ENCODE peak calls at places on chromosomes 1 and 21, in six cellular contexts. G, R, M, P, Q and X are unnamed samples.

GRCh38 chr1:32719681-32720275 is 17.2 kb upstream of the SYNC start:
- DNase-seq in G (no peak), R (no peak), M (no peak), P (no peak), Q (no peak), X (no peak)

GRCh38 chr1:8985915-8986813 is 40.1 kb downstream of the SLC2A7 start:
- DNase-seq in G (no peak), R (peak; percentile 98), M (no peak), P (no peak), Q (peak; percentile 72), X (peak; percentile 92)

GRCh38 chr21:27132270-27132669 is 165.4 kb upstream of the ADAMTS5 start:
- DNase-seq in G (no peak), R (peak; percentile 41), M (no peak), P (no peak), Q (no peak), X (no peak)

GRCh38 chr1:202831906-202832305 is 21.2 kb downstream of the PCAT6 start:
- DNase-seq in G (no peak), R (no peak), M (no peak), P (no peak), Q (no peak), X (no peak)

GRCh38 chr1:17187065-17187464 is 17.9 kb upstream of the PADI1 start:
- DNase-seq in G (no peak), R (no peak), M (no peak), P (no peak), Q (no peak), X (no peak)

GRCh38 chr1:187032982-187033705 is 204.4 kb downstream of the PLA2G4A start:
- DNase-seq in G (no peak), R (no peak), M (no peak), P (no peak), Q (no peak), X (no peak)

GRCh38 chr1:7149080-7149838 is 364.0 kb downstream of the CAMTA1 start:
- DNase-seq in G (no peak), R (peak; percentile 27), M (no peak), P (peak; percentile 51), Q (peak; percentile 42), X (no peak)

GRCh38 chr1:150567717-150568561 is 11.5 kb downstream of the MCL1 start:
- DNase-seq in G (peak; percentile 57), R (peak; percentile 99), M (no peak), P (peak; percentile 91), Q (peak; percentile 94), X (peak; percentile 93)

GRCh38 chr1:25906644-25907300 is 553 bp upstream of the STMN1 start:
- DNase-seq in G (peak; percentile 74), R (no peak), M (peak; percentile 19), P (peak; percentile 33), Q (no peak), X (peak; percentile 44)

GRCh38 chr1:111904478-111905218 is 84.8 kb downstream of the KCND3 start:
- DNase-seq in G (peak; percentile 89), R (no peak), M (no peak), P (peak; percentile 38), Q (no peak), X (no peak)

GRCh38 chr21:43208561-43209332 is 39.9 kb downstream of the CRYAA start:
- DNase-seq in G (no peak), R (no peak), M (no peak), P (peak; percentile 11), Q (peak; percentile 8), X (peak; percentile 35)

GRCh38 chr1:212686069-212686468 is 13.6 kb downstream of the BATF3 start:
- DNase-seq in G (no peak), R (no peak), M (no peak), P (no peak), Q (no peak), X (no peak)

GRCh38 chr1:209416009-209416408 is 167.5 kb upstream of the CAMK1G start:
- DNase-seq in G (no peak), R (peak; percentile 29), M (no peak), P (no peak), Q (no peak), X (peak; percentile 90)

GRCh38 chr1:228141082-228141870 is 1.2 kb downstream of the GUK1 start:
- DNase-seq in G (no peak), R (peak; percentile 67), M (peak; percentile 26), P (no peak), Q (peak; percentile 59), X (peak; percentile 79)

GRCh38 chr1:116001739-116002487 is 25.6 kb downstream of the SLC22A15 start:
- DNase-seq in G (no peak), R (peak; percentile 16), M (no peak), P (no peak), Q (peak; percentile 60), X (no peak)

GRCh38 chr1:48726557-48726956 is 50.1 kb downstream of the BEND5 start:
- DNase-seq in G (no peak), R (no peak), M (no peak), P (no peak), Q (no peak), X (no peak)

GRCh38 chr1:164380893-164381292 is 178.1 kb upstream of the PBX1 start:
- DNase-seq in G (no peak), R (peak; percentile 19), M (no peak), P (no peak), Q (no peak), X (no peak)

GRCh38 chr1:116694524-116694923 is 27.0 kb upstream of the IGSF3 start:
- DNase-seq in G (no peak), R (no peak), M (no peak), P (no peak), Q (no peak), X (peak; percentile 36)

GRCh38 chr1:228278432-228278941 is 70.6 kb downstream of the OBSCN start:
- DNase-seq in G (no peak), R (no peak), M (no peak), P (no peak), Q (no peak), X (no peak)

GRCh38 chr1:165883056-165883455 is 55.6 kb downstream of the UCK2 start:
- DNase-seq in G (no peak), R (peak; percentile 61), M (no peak), P (no peak), Q (no peak), X (no peak)

GRCh38 chr1:98325646-98326441 is 335.7 kb upstream of the SNX7 start:
- DNase-seq in G (no peak), R (peak; percentile 97), M (no peak), P (no peak), Q (peak; percentile 48), X (no peak)

GRCh38 chr1:5979536-5980313 is 12.5 kb downstream of the NPHP4 start:
- DNase-seq in G (no peak), R (no peak), M (no peak), P (no peak), Q (no peak), X (no peak)

GRCh38 chr1:100184536-100184935 is 6.5 kb upstream of the LRRC39 start:
- DNase-seq in G (no peak), R (no peak), M (no peak), P (no peak), Q (no peak), X (no peak)

GRCh38 chr1:75796376-75797272 is at the start of gene MSH4:
- DNase-seq in G (no peak), R (no peak), M (no peak), P (no peak), Q (no peak), X (no peak)

GRCh38 chr1:230268371-230269170 is 157.6 kb downstream of the PGBD5 start:
- DNase-seq in G (peak; percentile 34), R (peak; percentile 65), M (no peak), P (no peak), Q (peak; percentile 50), X (no peak)

GRCh38 chr1:62131093-62131725 is 63.4 kb upstream of the L1TD1 start:
- DNase-seq in G (peak; percentile 41), R (peak; percentile 58), M (peak; percentile 61), P (peak; percentile 64), Q (peak; percentile 33), X (no peak)

GRCh38 chr1:9687120-9687875 is 35.8 kb downstream of the PIK3CD start:
- DNase-seq in G (peak; percentile 82), R (peak; percentile 96), M (peak; percentile 79), P (peak; percentile 80), Q (peak; percentile 51), X (no peak)

GRCh38 chr1:43527111-43527878 is 3.4 kb upstream of the PTPRF start:
- DNase-seq in G (no peak), R (no peak), M (no peak), P (no peak), Q (no peak), X (no peak)

GRCh38 chr21:41817877-41818855 is 51.3 kb upstream of the RIPK4 start:
- DNase-seq in G (no peak), R (no peak), M (no peak), P (no peak), Q (no peak), X (no peak)

GRCh38 chr1:153260473-153260979 is 1.0 kb downstream of the LORICRIN start:
- DNase-seq in G (peak; percentile 62), R (no peak), M (no peak), P (no peak), Q (no peak), X (no peak)

GRCh38 chr1:114072246-114072645 is 81.4 kb downstream of the SYT6 start:
- DNase-seq in G (no peak), R (no peak), M (no peak), P (no peak), Q (no peak), X (no peak)

GRCh38 chr1:91559046-91559750 is 58.5 kb downstream of the CDC7 start:
- DNase-seq in G (no peak), R (no peak), M (no peak), P (no peak), Q (no peak), X (no peak)

GRCh38 chr21:42526379-42526727 is 12.7 kb downstream of the SLC37A1 start:
- DNase-seq in G (no peak), R (no peak), M (no peak), P (no peak), Q (peak; percentile 47), X (no peak)

GRCh38 chr1:20192364-20192763 is 6.0 kb upstream of the PLA2G2C start:
- DNase-seq in G (no peak), R (no peak), M (no peak), P (no peak), Q (no peak), X (no peak)

GRCh38 chr1:59631561-59631960 is 183.2 kb upstream of the HOOK1 start:
- DNase-seq in G (no peak), R (no peak), M (no peak), P (no peak), Q (no peak), X (no peak)

GRCh38 chr21:46109251-46110221 is 11.6 kb downstream of the COL6A2 start:
- DNase-seq in G (no peak), R (no peak), M (no peak), P (no peak), Q (peak; percentile 7), X (peak; percentile 38)

GRCh38 chr1:9211291-9211811 is 23.2 kb upstream of the H6PD start:
- DNase-seq in G (no peak), R (peak; percentile 94), M (no peak), P (no peak), Q (no peak), X (no peak)

GRCh38 chr1:8382051-8382505 is 64.2 kb downstream of the SLC45A1 start:
- DNase-seq in G (no peak), R (no peak), M (no peak), P (no peak), Q (no peak), X (no peak)

GRCh38 chr1:67662884-67663283 is 22.1 kb upstream of the GADD45A start:
- DNase-seq in G (no peak), R (peak; percentile 48), M (no peak), P (no peak), Q (no peak), X (no peak)